ENCODE peak calls at places on chromosomes 1 and 21, in eight cellular contexts. K is GM23338, U is PC-3, T is SK-N-SH, S is MM.1S, E is HCT116, Z is OCI-LY7, X is hepatocyte. D is an unnamed sample. For H3K9me2, the result is how much of the 10 kb centered on the place peaks cover.

GRCh38 chr1:167864392-167864992 is 49.4 kb downstream of the ADCY10 start:
- DNase-seq in Z (no peak), U (no peak), E (no peak), T (no peak), X (no peak), S (no peak), K (no peak), D (no peak)

GRCh38 chr1:178011864-178012476 is 42.1 kb upstream of the SEC16B start:
- DNase-seq in K (no peak), S (no peak), E (no peak), Z (no peak), T (no peak), X (no peak), U (no peak), D (no peak)

GRCh38 chr1:2215329-2215728 is 12.8 kb upstream of the SKI start:
- DNase-seq in T (no peak), S (no peak), X (no peak), U (no peak), K (no peak), Z (no peak), E (no peak), D (no peak)

GRCh38 chr1:232443372-232443771 is 186.6 kb downstream of the SIPA1L2 start:
- DNase-seq in S (no peak), U (peak), Z (no peak), X (no peak), K (no peak), T (peak), E (no peak), D (no peak)

GRCh38 chr1:44670751-44671640 is 3.3 kb downstream of the TMEM53 start:
- DNase-seq in S (peak), T (no peak), Z (no peak), U (no peak), E (no peak), K (no peak), X (no peak), D (no peak)

GRCh38 chr1:15027515-15027948 is 126.0 kb upstream of the TMEM51 start:
- DNase-seq in K (peak), E (peak), U (peak), T (peak), X (peak), Z (peak), S (no peak), D (peak)

GRCh38 chr1:211762206-211762605 is 68.4 kb downstream of the LPGAT1 start:
- DNase-seq in K (no peak), Z (no peak), U (no peak), X (no peak), E (no peak), S (no peak), T (no peak), D (no peak)

GRCh38 chr1:118920124-118920675 is 67.9 kb downstream of the TBX15 start:
- DNase-seq in K (peak), T (no peak), X (no peak), U (no peak), S (no peak), E (no peak), Z (no peak), D (no peak)

GRCh38 chr21:33318087-33318486 is 6.7 kb upstream of the IFNAR1 start:
- DNase-seq in Z (no peak), T (no peak), U (no peak), S (no peak), E (no peak), K (no peak), X (no peak), D (no peak)

GRCh38 chr1:19734472-19734999 is 65.2 kb downstream of the TMCO4 start:
- DNase-seq in U (no peak), E (no peak), K (no peak), Z (no peak), T (no peak), S (no peak), X (no peak), D (peak)

GRCh38 chr1:104780470-104781078 is 1030.9 kb downstream of the AMY1C start:
- DNase-seq in T (peak), U (peak), X (peak), E (no peak), S (peak), K (peak), Z (peak), D (peak)

GRCh38 chr1:119779869-119780356 is 11.2 kb upstream of the HMGCS2 start:
- DNase-seq in Z (no peak), S (no peak), E (no peak), K (no peak), X (peak), U (peak), T (peak), D (peak)

GRCh38 chr1:26354972-26355371 is 1.0 kb upstream of the CRYBG2 start:
- DNase-seq in Z (no peak), T (no peak), U (no peak), E (no peak), S (no peak), X (no peak), K (no peak), D (no peak)

GRCh38 chr1:20587639-20588017 is 1.3 kb upstream of the CDA start:
- DNase-seq in U (peak), X (no peak), E (no peak), K (no peak), S (no peak), Z (no peak), T (no peak), D (peak)

GRCh38 chr1:204123376-204123775 is 28.5 kb downstream of the ETNK2 start:
- DNase-seq in S (no peak), K (peak), E (no peak), X (no peak), T (peak), U (no peak), Z (no peak), D (peak)

GRCh38 chr1:165173409-165173808 is 183.1 kb downstream of the LMX1A start:
- DNase-seq in Z (no peak), E (no peak), T (no peak), K (no peak), S (no peak), X (no peak), U (no peak), D (no peak)

GRCh38 chr1:162868972-162869371 is 8.0 kb upstream of the CCDC190 start:
- DNase-seq in K (no peak), T (no peak), Z (no peak), S (no peak), E (no peak), U (no peak), X (peak), D (no peak)

GRCh38 chr1:230430499-230430898 is 4.4 kb upstream of the PGBD5 start:
- DNase-seq in U (no peak), S (no peak), X (no peak), E (no peak), Z (no peak), K (no peak), T (no peak), D (no peak)

GRCh38 chr1:24884751-24885150 is 45.3 kb downstream of the RUNX3 start:
- DNase-seq in S (no peak), E (no peak), X (no peak), T (no peak), Z (no peak), U (no peak), K (no peak), D (no peak)

GRCh38 chr1:54488065-54488750 is 59.8 kb upstream of the ACOT11 start:
- DNase-seq in X (peak), S (peak), K (peak), U (peak), Z (peak), T (peak), E (peak), D (peak)

GRCh38 chr1:197918815-197919522 is 1.8 kb downstream of the LHX9 start:
- DNase-seq in T (peak), K (no peak), U (no peak), Z (no peak), E (no peak), S (no peak), X (no peak), D (no peak)

GRCh38 chr21:45601551-45601950 is 42.0 kb upstream of the PCBP3 start:
- DNase-seq in Z (no peak), K (no peak), T (no peak), S (no peak), E (no peak), U (no peak), X (no peak), D (no peak)

GRCh38 chr21:45607021-45607921 is 36.3 kb upstream of the PCBP3 start:
- DNase-seq in Z (no peak), T (peak), U (peak), X (no peak), K (peak), E (no peak), S (no peak), D (no peak)

GRCh38 chr1:60762176-60762575 is 320.2 kb upstream of the NFIA start:
- DNase-seq in S (no peak), U (no peak), K (no peak), Z (no peak), X (no peak), T (no peak), E (no peak), D (peak)

GRCh38 chr1:2344744-2345296 is 46.5 kb downstream of the MORN1 start:
- DNase-seq in S (no peak), E (no peak), X (no peak), T (no peak), Z (no peak), K (no peak), U (no peak), D (no peak)

GRCh38 chr1:73097917-73098316 is 815.6 kb upstream of the NEGR1 start:
- DNase-seq in Z (no peak), T (no peak), E (no peak), K (peak), S (no peak), X (no peak), U (no peak), D (no peak)

GRCh38 chr1:233439721-233440120 is 112.2 kb downstream of the MAP3K21 start:
- DNase-seq in K (no peak), U (no peak), E (no peak), X (no peak), S (no peak), Z (no peak), T (no peak), D (no peak)

GRCh38 chr1:6330410-6330827 is 63.1 kb downstream of the ACOT7 start:
- DNase-seq in X (peak), S (no peak), E (no peak), Z (no peak), T (no peak), U (no peak), K (no peak), D (peak)

GRCh38 chr1:89786628-89787214 is 34.1 kb upstream of the LRRC8D start:
- DNase-seq in K (no peak), Z (no peak), T (no peak), E (no peak), X (no peak), S (no peak), U (no peak), D (no peak)

DNA sequence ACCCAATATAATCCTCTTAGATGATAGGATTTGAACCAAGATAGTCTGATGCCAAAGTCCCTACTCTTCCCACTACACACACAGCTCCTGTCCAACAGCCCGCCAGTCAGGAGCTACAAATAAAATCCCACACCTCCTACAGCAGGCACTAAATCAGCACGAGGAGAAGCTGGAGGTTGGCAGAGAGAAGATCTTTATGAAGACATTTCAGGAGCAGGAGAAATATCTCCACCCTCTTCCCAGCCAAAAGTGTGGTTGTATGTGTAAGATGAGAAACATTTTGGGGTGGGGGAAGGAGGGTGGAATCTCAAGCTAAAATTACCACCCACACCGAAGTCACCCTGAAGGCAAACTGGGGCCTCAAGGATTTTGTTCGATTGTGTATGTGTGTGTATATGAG is 54.5 kb downstream of the PLXNA2 start:
- DNase-seq in Z (no peak), S (no peak), T (no peak), X (no peak), K (no peak), E (no peak), U (no peak), D (peak)
- H2AFZ ChIP-seq in Z (no peak), S (peak), T (no peak), X (no peak), K (no peak), E (no peak), U (no peak), D (no peak)

GRCh38 chr1:29424266-29424665 is 187.9 kb downstream of the PTPRU start:
- DNase-seq in K (no peak), Z (no peak), U (no peak), T (no peak), S (no peak), X (no peak), E (no peak), D (no peak)
- H3K9me2 ChIP-seq in K (under half), Z (under half), U (under half), T (under half), S (under half), X (under half), E (under half), D (under half)

GRCh38 chr1:102434421-102434820 is 437.7 kb upstream of the OLFM3 start:
- DNase-seq in S (peak), T (peak), E (peak), K (peak), X (peak), U (peak), Z (peak), D (peak)
- TF ChIP-seq EZH2phosphoT487 in S (no peak), T (no peak), E (no peak), K (no peak), X (no peak), U (no peak), Z (no peak), D (no peak)

DNA sequence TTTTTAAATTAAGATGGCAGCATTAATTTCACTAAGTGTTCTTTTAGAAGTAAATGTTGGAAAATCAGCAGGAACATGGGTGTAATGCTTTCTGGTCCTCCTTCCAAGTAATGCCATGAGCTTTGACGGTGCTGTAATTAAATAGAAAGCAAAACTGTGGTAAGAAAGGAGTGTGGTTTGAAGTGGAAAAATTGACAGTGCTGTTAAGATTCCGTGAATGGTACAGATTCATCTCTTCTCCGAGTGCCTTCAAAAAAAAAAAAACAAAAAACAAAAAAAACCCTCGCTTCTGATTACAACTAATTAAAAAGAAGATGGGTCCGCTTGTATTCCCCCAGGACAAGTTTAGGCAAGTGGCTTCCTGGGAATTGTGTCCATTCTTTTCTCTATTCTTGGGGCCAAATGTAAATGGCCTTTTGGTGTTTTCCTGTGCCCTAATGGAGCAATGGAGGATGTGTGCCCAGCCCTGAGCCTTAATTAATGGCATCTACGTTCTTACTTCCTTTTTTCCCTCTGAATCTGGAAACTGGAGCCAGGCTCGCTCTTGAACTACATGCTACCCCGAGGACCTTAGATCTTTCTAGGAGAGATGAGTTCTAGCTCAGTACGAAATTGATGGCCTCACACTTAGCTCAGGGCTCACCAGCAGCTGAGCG is 5.1 kb downstream of the LMO4 start:
- DNase-seq in U (no peak), E (no peak), K (no peak), S (peak), T (no peak), Z (no peak), X (no peak), D (peak)
- H2AFZ ChIP-seq in U (no peak), E (no peak), K (no peak), S (no peak), T (no peak), Z (no peak), X (no peak), D (peak)

DNA sequence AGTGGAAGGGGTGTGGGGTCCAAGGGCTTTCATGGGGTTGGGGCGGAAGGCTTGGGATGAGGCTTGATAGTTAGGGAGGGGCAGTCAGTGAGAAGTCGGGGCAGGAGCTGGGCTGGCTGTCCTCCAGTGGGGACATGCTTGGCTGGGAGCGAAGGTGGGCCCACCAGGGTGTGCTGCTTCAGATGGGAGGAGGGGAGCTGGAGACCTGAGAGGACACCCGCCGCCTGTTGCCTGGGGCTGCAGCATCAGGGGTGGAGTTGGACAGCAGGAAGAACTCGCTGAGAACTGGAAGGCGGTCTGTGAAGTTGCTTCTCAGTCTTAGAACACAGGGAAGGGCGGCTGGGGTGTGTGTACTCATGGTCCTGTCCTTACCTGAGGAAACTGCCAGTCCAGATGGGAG is 1.6 kb downstream of the THEM5 start:
- DNase-seq in K (no peak), E (no peak), S (no peak), Z (no peak), U (no peak), T (no peak), X (no peak), D (no peak)
- H3K9me2 ChIP-seq in K (under half), E (under half), S (under half), Z (under half), U (under half), T (under half), X (under half), D (under half)

GRCh38 chr1:216553766-216554165 is 130.5 kb upstream of the USH2A start:
- DNase-seq in Z (no peak), U (no peak), T (no peak), E (no peak), K (no peak), X (no peak), S (no peak), D (no peak)
- TF ChIP-seq EZH2phosphoT487 in Z (no peak), U (no peak), T (no peak), E (no peak), K (no peak), X (no peak), S (no peak), D (no peak)

DNA sequence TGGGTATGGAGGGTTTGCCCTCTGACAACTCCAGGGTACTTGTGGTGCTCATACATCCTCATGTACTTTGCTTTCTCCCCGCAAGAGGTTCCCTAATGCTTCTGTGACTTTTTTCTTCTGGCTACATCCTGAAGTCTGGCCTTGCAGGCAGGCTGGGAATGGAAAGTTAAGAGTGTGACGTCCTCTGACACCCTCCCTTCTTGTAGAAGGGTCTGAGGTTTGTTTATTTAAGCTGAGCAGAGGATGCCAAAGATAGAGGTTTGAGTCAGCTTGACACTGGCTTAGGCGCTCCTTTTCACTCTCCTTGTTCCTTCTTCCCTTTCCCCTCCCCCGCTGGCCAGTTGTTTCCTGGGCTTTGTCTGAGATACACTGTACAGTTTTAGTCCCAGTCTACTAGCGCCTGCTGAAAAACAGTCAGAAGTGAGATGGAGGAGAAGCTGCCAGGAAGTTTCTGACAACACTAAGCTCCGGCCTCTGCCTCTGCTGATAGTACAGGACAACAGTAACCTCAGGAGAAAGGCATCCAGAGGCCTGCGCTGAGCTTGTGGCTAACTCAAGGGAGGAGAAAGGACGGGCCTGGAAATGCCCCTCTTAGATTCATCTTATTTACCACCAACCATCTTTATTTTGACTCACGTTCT is at the start of gene MACF1:
- DNase-seq in X (peak), U (peak), E (no peak), Z (peak), T (no peak), K (peak), S (peak), D (peak)
- H2AFZ ChIP-seq in X (peak), U (no peak), E (no peak), Z (peak), T (no peak), K (no peak), S (peak), D (peak)

DNA sequence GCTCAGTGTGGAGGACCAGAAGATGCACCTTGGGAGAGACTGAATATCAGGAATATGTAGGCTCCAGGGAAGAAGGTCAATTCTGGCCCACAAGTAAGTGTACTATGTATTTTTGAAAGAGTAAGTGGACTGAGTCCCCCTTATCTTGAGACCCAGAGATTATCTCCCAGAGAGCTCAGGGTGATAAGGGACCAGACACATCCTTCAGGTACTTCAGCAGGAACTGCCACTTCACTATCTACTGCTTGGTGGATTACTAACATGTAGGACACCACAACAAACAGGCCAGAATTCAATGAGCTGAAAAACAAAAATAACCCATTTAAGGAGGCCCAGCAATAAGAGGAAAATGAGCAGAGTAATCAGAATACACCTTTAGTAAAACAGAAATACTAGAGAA is 119.2 kb downstream of the ZNF644 start:
- DNase-seq in E (no peak), T (no peak), U (no peak), S (no peak), X (no peak), K (no peak), Z (no peak), D (no peak)
- H3K9me2 ChIP-seq in E (under half), T (under half), U (under half), S (under half), X (under half), K (under half), Z (under half), D (under half)

DNA sequence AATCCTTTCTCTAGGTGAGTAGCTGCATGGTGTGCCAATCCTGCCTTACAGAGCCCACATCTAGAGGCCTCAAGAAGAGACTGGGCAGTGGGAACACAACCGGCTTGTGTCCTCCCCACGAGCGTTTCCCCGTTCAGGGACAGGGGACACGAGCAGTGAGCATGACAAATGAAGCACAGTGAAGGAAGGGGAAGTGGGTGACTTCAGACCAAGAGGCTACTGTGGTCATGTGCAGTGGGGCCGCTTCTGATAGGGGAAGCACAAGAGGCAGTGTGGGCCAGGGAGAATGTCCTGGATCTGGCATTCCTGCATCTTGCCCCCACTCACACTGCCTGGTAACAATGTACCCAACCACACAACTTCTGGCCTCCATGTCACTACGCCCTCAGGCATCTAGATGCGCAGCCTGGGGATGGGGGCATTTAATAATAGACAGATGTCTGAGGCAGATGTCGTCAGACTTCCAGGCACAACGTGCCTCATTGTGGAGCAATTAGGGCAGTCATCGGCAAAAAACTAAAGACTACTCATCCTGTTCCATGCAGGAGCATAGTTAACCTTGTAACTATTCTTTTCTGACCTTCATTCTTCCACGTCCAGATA is 155.6 kb upstream of the NBPF11 start:
- DNase-seq in Z (no peak), S (no peak), K (no peak), T (no peak), U (no peak), E (no peak), X (no peak), D (no peak)
- TF ChIP-seq EZH2phosphoT487 in Z (no peak), S (no peak), K (no peak), T (no peak), U (no peak), E (no peak), X (no peak), D (no peak)